ENCODE peak calls at places on chromosomes 11 and 22, in nine cellular contexts. One of them, this sample, is unnamed.

GRCh38 chr11:64619811-64620285 is 28.8 kb downstream of the SLC22A12 start:
- DNase-seq in ascending aorta: no peak
- DNase-seq in A549: no peak
- DNase-seq in cardiac muscle cell: peak; percentile 86
- DNase-seq in kidney epithelial cell: no peak
- DNase-seq in CD8-positive, alpha-beta T cell: no peak
- DNase-seq in kidney: no peak
- DNase-seq in heart right ventricle: no peak
- DNase-seq in astrocyte of the spinal cord: peak; percentile 16
- DNase-seq in this sample: no peak

GRCh38 chr11:71080239-71081097 is 171.9 kb downstream of the SHANK2 start:
- DNase-seq in ascending aorta: no peak
- DNase-seq in A549: peak; percentile 77
- DNase-seq in cardiac muscle cell: peak; percentile 78
- DNase-seq in kidney epithelial cell: peak; percentile 45
- DNase-seq in CD8-positive, alpha-beta T cell: no peak
- DNase-seq in kidney: no peak
- DNase-seq in heart right ventricle: peak; percentile 27
- DNase-seq in astrocyte of the spinal cord: peak; percentile 58
- DNase-seq in this sample: no peak

GRCh38 chr22:43159484-43160178 is 8.3 kb downstream of the TSPO start:
- DNase-seq in ascending aorta: no peak
- DNase-seq in A549: no peak
- DNase-seq in cardiac muscle cell: peak; percentile 24
- DNase-seq in kidney epithelial cell: no peak
- DNase-seq in CD8-positive, alpha-beta T cell: no peak
- DNase-seq in kidney: no peak
- DNase-seq in heart right ventricle: no peak
- DNase-seq in astrocyte of the spinal cord: no peak
- DNase-seq in this sample: no peak

GRCh38 chr11:1839924-1840779 is 1.4 kb downstream of the TNNI2 start:
- DNase-seq in ascending aorta: no peak
- DNase-seq in A549: no peak
- DNase-seq in cardiac muscle cell: no peak
- DNase-seq in kidney epithelial cell: no peak
- DNase-seq in CD8-positive, alpha-beta T cell: no peak
- DNase-seq in kidney: peak; percentile 82
- DNase-seq in heart right ventricle: peak; percentile 48
- DNase-seq in astrocyte of the spinal cord: no peak
- DNase-seq in this sample: peak; percentile 75

GRCh38 chr11:133930767-133931448 is 25.9 kb downstream of the IGSF9B start:
- DNase-seq in ascending aorta: no peak
- DNase-seq in A549: peak; percentile 54
- DNase-seq in cardiac muscle cell: no peak
- DNase-seq in kidney epithelial cell: no peak
- DNase-seq in CD8-positive, alpha-beta T cell: no peak
- DNase-seq in kidney: no peak
- DNase-seq in heart right ventricle: no peak
- DNase-seq in astrocyte of the spinal cord: no peak
- DNase-seq in this sample: no peak

GRCh38 chr22:19522190-19522880 is 1.9 kb downstream of the CLDN5 start:
- DNase-seq in ascending aorta: no peak
- DNase-seq in A549: no peak
- DNase-seq in cardiac muscle cell: no peak
- DNase-seq in kidney epithelial cell: no peak
- DNase-seq in CD8-positive, alpha-beta T cell: no peak
- DNase-seq in kidney: no peak
- DNase-seq in heart right ventricle: peak; percentile 71
- DNase-seq in astrocyte of the spinal cord: no peak
- DNase-seq in this sample: no peak

GRCh38 chr11:116124916-116125714 is 620.9 kb upstream of the CADM1 start:
- DNase-seq in ascending aorta: no peak
- DNase-seq in A549: no peak
- DNase-seq in cardiac muscle cell: no peak
- DNase-seq in kidney epithelial cell: no peak
- DNase-seq in CD8-positive, alpha-beta T cell: no peak
- DNase-seq in kidney: no peak
- DNase-seq in heart right ventricle: no peak
- DNase-seq in astrocyte of the spinal cord: no peak
- DNase-seq in this sample: no peak

GRCh38 chr22:45628508-45628907 is 43.1 kb upstream of the ATXN10 start:
- DNase-seq in ascending aorta: no peak
- DNase-seq in A549: no peak
- DNase-seq in cardiac muscle cell: no peak
- DNase-seq in kidney epithelial cell: no peak
- DNase-seq in CD8-positive, alpha-beta T cell: no peak
- DNase-seq in kidney: no peak
- DNase-seq in heart right ventricle: no peak
- DNase-seq in astrocyte of the spinal cord: no peak
- DNase-seq in this sample: no peak

GRCh38 chr22:44525872-44526271 is 27.8 kb upstream of the RTL6 start:
- DNase-seq in ascending aorta: no peak
- DNase-seq in A549: no peak
- DNase-seq in cardiac muscle cell: peak; percentile 40
- DNase-seq in kidney epithelial cell: no peak
- DNase-seq in CD8-positive, alpha-beta T cell: no peak
- DNase-seq in kidney: no peak
- DNase-seq in heart right ventricle: no peak
- DNase-seq in astrocyte of the spinal cord: no peak
- DNase-seq in this sample: no peak

GRCh38 chr11:86047275-86047991 is 21.5 kb downstream of the PICALM start:
- DNase-seq in ascending aorta: no peak
- DNase-seq in A549: no peak
- DNase-seq in cardiac muscle cell: peak; percentile 66
- DNase-seq in kidney epithelial cell: peak; percentile 29
- DNase-seq in CD8-positive, alpha-beta T cell: no peak
- DNase-seq in kidney: no peak
- DNase-seq in heart right ventricle: no peak
- DNase-seq in astrocyte of the spinal cord: no peak
- DNase-seq in this sample: no peak

GRCh38 chr22:49564666-49565515 is 262.8 kb downstream of the BRD1 start:
- DNase-seq in ascending aorta: no peak
- DNase-seq in A549: no peak
- DNase-seq in cardiac muscle cell: no peak
- DNase-seq in kidney epithelial cell: no peak
- DNase-seq in CD8-positive, alpha-beta T cell: no peak
- DNase-seq in kidney: peak; percentile 41
- DNase-seq in heart right ventricle: no peak
- DNase-seq in astrocyte of the spinal cord: no peak
- DNase-seq in this sample: no peak

GRCh38 chr11:61111786-61112517 is 9.7 kb downstream of the CD5 start:
- DNase-seq in ascending aorta: no peak
- DNase-seq in A549: no peak
- DNase-seq in cardiac muscle cell: no peak
- DNase-seq in kidney epithelial cell: no peak
- DNase-seq in CD8-positive, alpha-beta T cell: no peak
- DNase-seq in kidney: no peak
- DNase-seq in heart right ventricle: no peak
- DNase-seq in astrocyte of the spinal cord: no peak
- DNase-seq in this sample: no peak

GRCh38 chr11:134471341-134472187 is 59.5 kb upstream of the B3GAT1 start:
- DNase-seq in ascending aorta: no peak
- DNase-seq in A549: no peak
- DNase-seq in cardiac muscle cell: no peak
- DNase-seq in kidney epithelial cell: no peak
- DNase-seq in CD8-positive, alpha-beta T cell: no peak
- DNase-seq in kidney: no peak
- DNase-seq in heart right ventricle: no peak
- DNase-seq in astrocyte of the spinal cord: no peak
- DNase-seq in this sample: no peak

GRCh38 chr11:77158041-77158695 is 30.1 kb downstream of the MYO7A start:
- DNase-seq in ascending aorta: no peak
- DNase-seq in A549: no peak
- DNase-seq in cardiac muscle cell: no peak
- DNase-seq in kidney epithelial cell: no peak
- DNase-seq in CD8-positive, alpha-beta T cell: no peak
- DNase-seq in kidney: peak; percentile 68
- DNase-seq in heart right ventricle: no peak
- DNase-seq in astrocyte of the spinal cord: no peak
- DNase-seq in this sample: no peak

GRCh38 chr11:59771605-59772004 is 16.4 kb downstream of the STX3 start:
- DNase-seq in ascending aorta: no peak
- DNase-seq in A549: no peak
- DNase-seq in cardiac muscle cell: no peak
- DNase-seq in kidney epithelial cell: no peak
- DNase-seq in CD8-positive, alpha-beta T cell: no peak
- DNase-seq in kidney: no peak
- DNase-seq in heart right ventricle: no peak
- DNase-seq in astrocyte of the spinal cord: no peak
- DNase-seq in this sample: no peak
- H3K4me3 ChIP-seq in ascending aorta: no peak overlapping the region
- H3K4me3 ChIP-seq in A549: no peak overlapping the region
- H3K4me3 ChIP-seq in cardiac muscle cell: no peak overlapping the region
- H3K4me3 ChIP-seq in kidney epithelial cell: no peak overlapping the region
- H3K4me3 ChIP-seq in CD8-positive, alpha-beta T cell: no peak overlapping the region
- H3K4me3 ChIP-seq in kidney: no peak overlapping the region
- H3K4me3 ChIP-seq in heart right ventricle: no peak overlapping the region
- H3K4me3 ChIP-seq in astrocyte of the spinal cord: no peak overlapping the region
- H3K4me3 ChIP-seq in this sample: no peak overlapping the region

GRCh38 chr11:94821439-94821838 is 53.3 kb downstream of the AMOTL1 start:
- DNase-seq in ascending aorta: no peak
- DNase-seq in A549: no peak
- DNase-seq in cardiac muscle cell: no peak
- DNase-seq in kidney epithelial cell: no peak
- DNase-seq in CD8-positive, alpha-beta T cell: no peak
- DNase-seq in kidney: peak; percentile 66
- DNase-seq in heart right ventricle: no peak
- DNase-seq in astrocyte of the spinal cord: no peak
- DNase-seq in this sample: no peak

GRCh38 chr11:94823127-94823732 is 55.1 kb downstream of the AMOTL1 start:
- DNase-seq in ascending aorta: no peak
- DNase-seq in A549: no peak
- DNase-seq in cardiac muscle cell: no peak
- DNase-seq in kidney epithelial cell: no peak
- DNase-seq in CD8-positive, alpha-beta T cell: no peak
- DNase-seq in kidney: no peak
- DNase-seq in heart right ventricle: no peak
- DNase-seq in astrocyte of the spinal cord: no peak
- DNase-seq in this sample: no peak

GRCh38 chr11:94825111-94825880 is 57.1 kb downstream of the AMOTL1 start:
- DNase-seq in ascending aorta: no peak
- DNase-seq in A549: no peak
- DNase-seq in cardiac muscle cell: no peak
- DNase-seq in kidney epithelial cell: no peak
- DNase-seq in CD8-positive, alpha-beta T cell: no peak
- DNase-seq in kidney: no peak
- DNase-seq in heart right ventricle: no peak
- DNase-seq in astrocyte of the spinal cord: no peak
- DNase-seq in this sample: no peak

GRCh38 chr11:94820480-94820879 is 52.3 kb downstream of the AMOTL1 start:
- DNase-seq in ascending aorta: no peak
- DNase-seq in A549: no peak
- DNase-seq in cardiac muscle cell: no peak
- DNase-seq in kidney epithelial cell: no peak
- DNase-seq in CD8-positive, alpha-beta T cell: no peak
- DNase-seq in kidney: no peak
- DNase-seq in heart right ventricle: no peak
- DNase-seq in astrocyte of the spinal cord: no peak
- DNase-seq in this sample: no peak

GRCh38 chr11:94822080-94822479 is 53.9 kb downstream of the AMOTL1 start:
- DNase-seq in ascending aorta: no peak
- DNase-seq in A549: no peak
- DNase-seq in cardiac muscle cell: no peak
- DNase-seq in kidney epithelial cell: no peak
- DNase-seq in CD8-positive, alpha-beta T cell: no peak
- DNase-seq in kidney: no peak
- DNase-seq in heart right ventricle: no peak
- DNase-seq in astrocyte of the spinal cord: no peak
- DNase-seq in this sample: no peak
- H3K4me3 ChIP-seq in ascending aorta: no peak overlapping the region
- H3K4me3 ChIP-seq in A549: no peak overlapping the region
- H3K4me3 ChIP-seq in cardiac muscle cell: no peak overlapping the region
- H3K4me3 ChIP-seq in kidney epithelial cell: no peak overlapping the region
- H3K4me3 ChIP-seq in CD8-positive, alpha-beta T cell: no peak overlapping the region
- H3K4me3 ChIP-seq in kidney: no peak overlapping the region
- H3K4me3 ChIP-seq in heart right ventricle: no peak overlapping the region
- H3K4me3 ChIP-seq in astrocyte of the spinal cord: no peak overlapping the region
- H3K4me3 ChIP-seq in this sample: no peak overlapping the region

DNA sequence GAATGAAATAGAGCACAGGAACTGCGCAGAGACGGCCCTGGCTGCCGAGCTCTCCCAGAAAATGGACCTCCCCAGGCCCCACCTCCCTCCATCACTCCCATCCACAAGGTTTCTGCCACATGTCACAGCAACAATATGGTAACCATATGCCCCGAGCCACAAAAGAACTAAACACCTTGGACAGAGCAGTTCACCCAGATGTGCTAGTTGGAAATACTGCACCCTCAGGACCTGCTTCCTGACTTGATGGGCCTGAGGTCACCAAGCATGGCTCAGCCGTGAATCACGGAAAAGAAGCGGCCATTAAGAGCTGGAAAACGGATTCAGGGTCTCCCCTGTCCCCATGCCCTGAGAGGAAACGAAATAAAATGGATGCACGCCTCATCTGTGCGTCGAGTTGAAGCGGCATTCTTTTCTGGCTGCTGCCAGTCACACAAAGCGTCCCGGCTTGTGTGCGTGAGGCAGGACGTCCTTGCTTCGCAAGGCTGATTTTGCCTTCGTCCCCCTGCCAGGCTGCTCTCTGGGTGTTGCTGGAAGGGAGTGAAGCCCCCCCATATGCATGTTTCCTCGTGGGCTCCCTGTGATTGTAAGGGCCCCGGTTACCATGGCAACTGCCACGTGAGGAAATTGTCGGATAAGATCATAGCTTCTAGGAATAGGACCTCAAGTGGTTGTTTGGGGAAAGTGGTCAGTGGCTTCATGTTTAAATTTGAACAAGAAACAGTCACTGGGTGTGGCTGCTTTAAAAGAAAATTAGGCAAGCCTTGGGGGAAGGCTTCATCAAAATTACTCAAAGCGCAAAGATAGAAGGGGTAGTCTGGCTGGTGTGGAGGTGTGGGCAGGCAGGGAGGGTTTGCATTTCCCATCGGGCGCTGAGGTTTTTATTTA is 51.7 kb downstream of the FLI1 start:
- DNase-seq in ascending aorta: no peak
- DNase-seq in A549: no peak
- DNase-seq in cardiac muscle cell: peak; percentile 53
- DNase-seq in kidney epithelial cell: no peak
- DNase-seq in CD8-positive, alpha-beta T cell: no peak
- DNase-seq in kidney: no peak
- DNase-seq in heart right ventricle: no peak
- DNase-seq in astrocyte of the spinal cord: peak; percentile 49
- DNase-seq in this sample: no peak
- H3K4me3 ChIP-seq in ascending aorta: no peak overlapping the region
- H3K4me3 ChIP-seq in A549: no peak overlapping the region
- H3K4me3 ChIP-seq in cardiac muscle cell: no peak overlapping the region
- H3K4me3 ChIP-seq in kidney epithelial cell: no peak overlapping the region
- H3K4me3 ChIP-seq in CD8-positive, alpha-beta T cell: no peak overlapping the region
- H3K4me3 ChIP-seq in kidney: no peak overlapping the region
- H3K4me3 ChIP-seq in heart right ventricle: no peak overlapping the region
- H3K4me3 ChIP-seq in astrocyte of the spinal cord: no peak overlapping the region
- H3K4me3 ChIP-seq in this sample: no peak overlapping the region

DNA sequence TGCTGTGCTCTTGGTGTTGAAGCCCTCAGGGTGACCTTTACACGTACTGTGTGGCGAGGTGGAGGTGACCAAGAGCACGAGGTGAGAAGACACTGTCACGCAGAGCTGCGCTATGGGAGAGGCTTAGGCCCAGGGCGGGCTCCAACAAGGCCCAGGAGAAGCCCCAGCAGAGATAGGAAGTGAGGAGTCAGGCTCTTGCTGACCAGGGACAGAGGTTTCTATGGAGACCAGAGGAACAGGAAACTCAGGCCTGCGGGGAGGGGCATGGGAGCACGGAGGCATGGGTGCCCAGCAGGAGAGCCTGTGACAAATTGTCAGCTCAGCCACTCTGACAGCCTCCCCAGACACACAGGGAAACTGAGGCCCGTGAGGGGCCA is 15.8 kb downstream of the DGKZ start:
- DNase-seq in ascending aorta: peak; percentile 40
- DNase-seq in A549: no peak
- DNase-seq in cardiac muscle cell: peak; percentile 78
- DNase-seq in kidney epithelial cell: peak; percentile 55
- DNase-seq in CD8-positive, alpha-beta T cell: no peak
- DNase-seq in kidney: peak; percentile 88
- DNase-seq in heart right ventricle: peak; percentile 66
- DNase-seq in astrocyte of the spinal cord: peak; percentile 74
- DNase-seq in this sample: peak; percentile 76
- H3K4me3 ChIP-seq in ascending aorta: no peak overlapping the region
- H3K4me3 ChIP-seq in A549: no peak overlapping the region
- H3K4me3 ChIP-seq in cardiac muscle cell: no peak overlapping the region
- H3K4me3 ChIP-seq in kidney epithelial cell: no peak overlapping the region
- H3K4me3 ChIP-seq in CD8-positive, alpha-beta T cell: no peak overlapping the region
- H3K4me3 ChIP-seq in kidney: no peak overlapping the region
- H3K4me3 ChIP-seq in heart right ventricle: peak overlapping the region; percentile 60
- H3K4me3 ChIP-seq in astrocyte of the spinal cord: no peak overlapping the region
- H3K4me3 ChIP-seq in this sample: peak overlapping the region; percentile 76

This sample was measured in psoas muscle.